ENCODE peak calls at places on chromosomes 3 and 15, in seven cellular contexts. G, N, B, O, F, J and T are unnamed samples.

GRCh38 chr15:40430271-40430805 is 10.4 kb upstream of the BAHD1 start:
- DNase-seq in G (peak), N (no peak), B (no peak), O (peak), F (no peak), J (no peak), T (no peak)

GRCh38 chr3:62686486-62686885 is 188.7 kb downstream of the CADPS start:
- DNase-seq in G (no peak), N (peak), B (no peak), O (peak), F (no peak), J (no peak), T (no peak)

GRCh38 chr3:79367803-79368202 is 400.0 kb downstream of the ROBO1 start:
- DNase-seq in G (no peak), N (no peak), B (no peak), O (no peak), F (no peak), J (no peak), T (no peak)

GRCh38 chr3:176430244-176430893 is 766.9 kb downstream of the TBL1XR1 start:
- DNase-seq in G (peak), N (peak), B (peak), O (peak), F (peak), J (no peak), T (no peak)

GRCh38 chr3:40310690-40311089 is 1.2 kb downstream of the EIF1B start:
- DNase-seq in G (peak), N (peak), B (no peak), O (no peak), F (peak), J (no peak), T (no peak)

GRCh38 chr3:58130591-58130990 is 80.2 kb downstream of the DNASE1L3 start:
- DNase-seq in G (no peak), N (no peak), B (no peak), O (no peak), F (no peak), J (no peak), T (no peak)

GRCh38 chr3:117074833-117075232 is 365.3 kb downstream of the TUSC7 start:
- DNase-seq in G (no peak), N (no peak), B (no peak), O (no peak), F (no peak), J (no peak), T (no peak)

GRCh38 chr15:65796610-65797012 is 4.5 kb upstream of the DENND4A start:
- DNase-seq in G (peak), N (peak), B (no peak), O (peak), F (no peak), J (no peak), T (no peak)

GRCh38 chr15:38698215-38698614 is 133.6 kb upstream of the RASGRP1 start:
- DNase-seq in G (peak), N (no peak), B (no peak), O (no peak), F (no peak), J (no peak), T (no peak)

GRCh38 chr3:148178508-148178907 is 519.2 kb upstream of the AGTR1 start:
- DNase-seq in G (no peak), N (peak), B (no peak), O (no peak), F (peak), J (no peak), T (no peak)

GRCh38 chr3:96200897-96201296 is 613.5 kb upstream of the EPHA6 start:
- DNase-seq in G (no peak), N (no peak), B (no peak), O (no peak), F (no peak), J (no peak), T (no peak)

GRCh38 chr15:80476036-80476435 is 71.9 kb downstream of the ARNT2 start:
- DNase-seq in G (no peak), N (peak), B (no peak), O (no peak), F (no peak), J (no peak), T (no peak)

GRCh38 chr3:72174043-72174442 is 389.1 kb upstream of the PROK2 start:
- DNase-seq in G (no peak), N (no peak), B (no peak), O (no peak), F (no peak), J (no peak), T (no peak)

GRCh38 chr15:48777645-48778337 is 33.1 kb downstream of the CEP152 start:
- DNase-seq in G (no peak), N (peak), B (no peak), O (no peak), F (no peak), J (no peak), T (no peak)

GRCh38 chr3:25604107-25604805 is 60.5 kb downstream of the TOP2B start:
- DNase-seq in G (peak), N (peak), B (no peak), O (peak), F (no peak), J (no peak), T (no peak)

DNA sequence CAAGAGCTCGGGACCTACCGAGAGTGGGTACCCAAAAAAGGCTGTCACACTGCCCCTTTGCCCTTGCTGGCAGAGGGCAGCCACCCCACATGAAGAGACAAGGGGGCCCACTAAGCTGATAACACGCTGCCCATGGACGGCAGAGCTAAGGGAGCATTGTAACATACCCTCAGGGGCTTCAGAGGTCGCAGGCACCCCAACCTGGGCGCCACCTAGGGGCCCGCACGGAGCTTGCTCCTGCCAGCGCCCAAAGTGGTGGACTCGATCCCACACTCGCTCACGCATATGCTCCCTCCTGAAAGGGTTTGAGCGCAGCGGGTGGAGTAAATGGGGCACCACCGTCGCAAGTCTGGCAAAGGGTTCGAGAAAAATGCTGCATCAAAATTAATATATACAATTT is 975.4 kb downstream of the ZPLD1 start:
- DNase-seq in G (peak), N (no peak), B (no peak), O (no peak), F (peak), J (no peak), T (no peak)
- TF ChIP-seq CTCF in G (no peak), N (no peak), B (peak), O (peak), F (peak), J (no peak), T (peak)

DNA sequence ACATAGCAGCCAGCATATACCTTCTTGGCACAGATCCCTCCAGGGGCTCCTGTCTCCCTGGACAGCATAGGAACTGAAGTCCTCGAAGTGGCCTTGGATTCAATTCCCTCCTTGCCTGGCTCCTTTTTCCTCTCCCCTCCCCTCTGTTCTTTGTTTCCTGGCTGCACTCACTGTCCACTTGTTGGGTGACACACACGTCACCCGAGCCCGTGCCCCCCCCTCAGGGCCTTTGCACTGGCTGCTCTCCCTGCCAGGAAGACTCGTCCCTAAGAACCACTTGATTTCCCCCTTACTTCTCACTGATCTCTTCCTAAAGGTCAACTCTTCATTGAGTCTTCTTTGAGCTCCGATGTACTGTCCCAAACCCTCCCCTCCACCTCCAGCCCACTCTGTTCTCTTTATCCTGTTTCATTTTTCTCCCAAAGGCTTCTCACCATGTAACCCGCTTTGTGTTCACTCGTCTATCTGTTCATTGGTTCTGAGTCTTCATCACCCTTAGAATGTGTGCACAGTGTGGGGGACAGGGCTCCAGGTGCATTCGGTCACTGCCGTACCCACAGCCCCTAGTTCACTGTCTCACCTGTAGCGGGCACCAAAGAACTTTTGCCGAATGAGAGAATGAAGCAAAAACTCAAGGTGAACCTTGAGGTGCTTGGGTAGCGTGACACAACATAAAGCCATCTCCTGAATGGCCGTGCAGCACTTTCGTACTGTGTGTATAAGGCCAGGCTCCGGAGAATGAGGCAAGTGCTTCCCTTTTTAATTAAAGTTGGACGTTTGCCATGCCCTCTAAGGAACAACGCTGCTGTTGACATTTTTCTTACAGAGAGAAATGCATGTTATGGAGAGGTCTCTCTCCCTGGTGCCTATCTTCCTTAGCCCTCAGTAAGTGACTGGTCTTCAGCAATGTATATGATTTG is 74.0 kb downstream of the CHRNA7 start:
- DNase-seq in G (no peak), N (no peak), B (no peak), O (no peak), F (no peak), J (no peak), T (no peak)
- TF ChIP-seq CTCF in G (peak), N (no peak), B (no peak), O (no peak), F (no peak), J (no peak), T (no peak)

DNA sequence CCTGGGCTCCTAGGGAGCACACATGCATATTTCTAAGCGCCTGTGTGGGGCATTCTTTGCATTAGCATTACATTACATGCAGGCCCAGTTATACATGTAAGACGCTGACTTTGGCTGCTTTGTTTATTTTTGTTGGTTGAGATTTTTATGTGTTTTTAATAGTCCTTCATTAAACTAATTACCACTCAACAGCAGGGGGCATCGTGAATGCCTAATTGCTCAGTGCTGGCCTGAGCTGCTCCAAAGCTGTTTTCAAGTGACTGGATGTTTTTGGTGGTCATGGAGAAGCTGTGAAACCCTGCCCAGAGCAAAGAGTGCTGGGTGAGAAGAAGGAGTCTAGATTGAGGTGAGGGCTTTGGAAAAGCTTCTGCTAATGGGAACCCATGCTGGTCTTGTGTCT is 41.5 kb downstream of the GPD1L start:
- DNase-seq in G (peak), N (peak), B (no peak), O (no peak), F (no peak), J (no peak), T (no peak)
- TF ChIP-seq CTCF in G (no peak), N (peak), B (no peak), O (no peak), F (no peak), J (peak), T (peak)

DNA sequence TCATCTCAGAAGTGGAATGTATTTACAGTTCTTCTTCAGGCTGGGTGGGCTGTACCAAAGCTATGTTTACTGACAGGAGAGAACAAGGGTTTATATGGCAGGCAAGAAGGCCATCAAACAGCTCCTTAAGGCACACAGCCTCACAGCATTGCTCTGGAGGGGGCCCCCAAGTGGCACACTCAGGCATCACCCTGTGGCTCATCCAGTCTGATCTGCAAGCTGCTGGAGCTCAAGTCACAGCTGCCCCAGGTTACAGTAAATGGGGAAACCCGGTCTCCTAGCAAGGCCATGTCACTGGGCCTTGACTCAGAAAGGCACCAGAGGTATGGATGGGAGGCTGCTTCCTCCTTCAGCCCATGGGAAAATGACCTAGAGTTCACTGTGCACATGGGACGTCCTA is 67.4 kb downstream of the TFG start:
- DNase-seq in G (peak), N (no peak), B (no peak), O (peak), F (peak), J (no peak), T (no peak)
- TF ChIP-seq CTCF in G (no peak), N (peak), B (no peak), O (no peak), F (peak), J (no peak), T (no peak)

GRCh38 chr3:45688882-45689786 is at the start of gene SACM1L:
- DNase-seq in G (peak), N (peak), B (peak), O (peak), F (peak), J (peak), T (peak)
- TF ChIP-seq CTCF in G (no peak), N (no peak), B (no peak), O (no peak), F (no peak), J (no peak), T (no peak)

GRCh38 chr15:91968610-91969009 is 115.1 kb downstream of the SLCO3A1 start:
- DNase-seq in G (no peak), N (no peak), B (no peak), O (no peak), F (no peak), J (no peak), T (no peak)
- TF ChIP-seq CTCF in G (peak), N (no peak), B (peak), O (peak), F (peak), J (no peak), T (no peak)

GRCh38 chr15:36809380-36809779 is 230.0 kb downstream of the CDIN1 start:
- DNase-seq in G (no peak), N (no peak), B (no peak), O (no peak), F (no peak), J (no peak), T (no peak)

GRCh38 chr15:36814085-36814484 is 234.7 kb downstream of the CDIN1 start:
- DNase-seq in G (no peak), N (no peak), B (no peak), O (no peak), F (no peak), J (no peak), T (no peak)

GRCh38 chr15:36808401-36809160 is 229.2 kb downstream of the CDIN1 start:
- DNase-seq in G (no peak), N (peak), B (no peak), O (no peak), F (no peak), J (no peak), T (no peak)

GRCh38 chr15:36811903-36812302 is 232.5 kb downstream of the CDIN1 start:
- DNase-seq in G (no peak), N (no peak), B (no peak), O (no peak), F (no peak), J (no peak), T (no peak)

DNA sequence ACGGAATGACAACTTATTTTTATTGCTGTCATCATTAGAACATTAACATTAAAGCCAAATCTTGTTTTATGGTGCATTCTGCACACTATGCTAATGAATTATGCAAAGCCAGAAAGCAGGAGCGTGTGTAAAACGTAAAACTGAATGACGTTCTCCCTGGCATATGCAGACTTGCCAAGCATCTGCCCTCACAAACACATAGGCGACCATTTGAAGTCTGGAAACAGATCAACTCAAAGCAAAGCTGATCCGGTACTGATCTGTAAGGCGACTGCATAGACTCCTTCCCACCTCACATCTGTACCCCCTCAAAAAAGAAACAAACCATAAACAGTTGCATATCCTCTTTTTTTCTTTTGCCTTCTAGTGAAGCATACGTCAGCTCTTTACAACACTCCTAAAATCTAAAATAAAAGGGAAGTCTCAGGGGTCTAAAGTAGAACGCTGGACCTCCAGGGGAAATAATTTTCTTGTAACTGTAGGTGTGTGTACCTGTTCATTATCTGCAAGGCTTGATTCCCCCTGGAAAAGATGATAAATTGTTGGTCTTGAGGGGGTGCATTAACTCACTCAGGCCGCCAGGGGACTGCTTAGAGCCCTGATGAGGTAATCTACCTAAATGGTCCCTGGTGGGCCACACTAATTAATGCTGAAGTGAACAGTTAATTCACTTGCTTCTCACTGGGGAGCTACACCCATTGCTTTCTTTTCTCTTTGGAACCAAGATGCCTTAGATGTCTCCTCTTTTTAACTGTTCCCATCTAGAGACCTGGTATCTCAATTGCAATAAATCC is 231.4 kb downstream of the CDIN1 start:
- DNase-seq in G (no peak), N (no peak), B (peak), O (no peak), F (peak), J (no peak), T (no peak)
- TF ChIP-seq CTCF in G (peak), N (peak), B (peak), O (peak), F (peak), J (peak), T (peak)

GRCh38 chr15:99438691-99439523 is 126.9 kb upstream of the MEF2A start:
- DNase-seq in G (no peak), N (peak), B (no peak), O (no peak), F (peak), J (peak), T (peak)
- TF ChIP-seq CTCF in G (no peak), N (no peak), B (no peak), O (no peak), F (no peak), J (no peak), T (no peak)

GRCh38 chr3:11379238-11379823 is 107.1 kb downstream of the ATG7 start:
- DNase-seq in G (peak), N (peak), B (peak), O (peak), F (peak), J (no peak), T (no peak)
- TF ChIP-seq CTCF in G (no peak), N (peak), B (peak), O (peak), F (peak), J (peak), T (peak)